ENCODE peak calls at places on chromosome 12, in nine cellular contexts. A is BJ; T is naive thymus-derived CD4-positive, alpha-beta T cell; C is lower lobe of right lung; F is transverse colon; N is fibroblast of pulmonary artery; W is cardiac fibroblast; K is uterus; S is Panc1. V is an unnamed sample.

GRCh38 chr12:78559441-78559840 is 305.1 kb upstream of the SYT1 start:
- DNase-seq in A (no peak), K (no peak), W (no peak), N (no peak), T (no peak), F (no peak), C (no peak), S (no peak), V (no peak)

GRCh38 chr12:85572956-85573355 is 263.3 kb downstream of the RASSF9 start:
- DNase-seq in T (no peak), F (no peak), N (no peak), C (no peak), W (no peak), S (no peak), A (no peak), K (no peak), V (no peak)

GRCh38 chr12:49939307-49939706 is 11.2 kb upstream of the AQP2 start:
- DNase-seq in W (no peak), A (no peak), T (no peak), F (no peak), N (no peak), C (no peak), S (no peak), K (no peak), V (no peak)

GRCh38 chr12:82687020-82687951 is 580 bp downstream of the TMTC2 start:
- DNase-seq in N (peak), K (peak), T (peak), S (no peak), F (peak), C (peak), W (peak), A (no peak), V (no peak)

GRCh38 chr12:112307219-112308062 is 74.8 kb downstream of the HECTD4 start:
- DNase-seq in F (no peak), C (no peak), S (no peak), A (no peak), T (no peak), W (peak), K (no peak), N (peak), V (no peak)

GRCh38 chr12:6945613-6946012 is 1.8 kb downstream of the C12orf57 start:
- DNase-seq in A (no peak), T (no peak), K (no peak), N (no peak), C (peak), F (no peak), S (no peak), W (no peak), V (no peak)

GRCh38 chr12:109716512-109717389 is 3.1 kb downstream of the FAM222A start:
- DNase-seq in F (peak), W (peak), A (no peak), S (no peak), K (no peak), C (no peak), N (no peak), T (no peak), V (no peak)

GRCh38 chr12:292186-292585 is 29.6 kb upstream of the SLC6A13 start:
- DNase-seq in S (no peak), A (no peak), C (no peak), T (no peak), K (no peak), W (no peak), F (no peak), N (no peak), V (no peak)

DNA sequence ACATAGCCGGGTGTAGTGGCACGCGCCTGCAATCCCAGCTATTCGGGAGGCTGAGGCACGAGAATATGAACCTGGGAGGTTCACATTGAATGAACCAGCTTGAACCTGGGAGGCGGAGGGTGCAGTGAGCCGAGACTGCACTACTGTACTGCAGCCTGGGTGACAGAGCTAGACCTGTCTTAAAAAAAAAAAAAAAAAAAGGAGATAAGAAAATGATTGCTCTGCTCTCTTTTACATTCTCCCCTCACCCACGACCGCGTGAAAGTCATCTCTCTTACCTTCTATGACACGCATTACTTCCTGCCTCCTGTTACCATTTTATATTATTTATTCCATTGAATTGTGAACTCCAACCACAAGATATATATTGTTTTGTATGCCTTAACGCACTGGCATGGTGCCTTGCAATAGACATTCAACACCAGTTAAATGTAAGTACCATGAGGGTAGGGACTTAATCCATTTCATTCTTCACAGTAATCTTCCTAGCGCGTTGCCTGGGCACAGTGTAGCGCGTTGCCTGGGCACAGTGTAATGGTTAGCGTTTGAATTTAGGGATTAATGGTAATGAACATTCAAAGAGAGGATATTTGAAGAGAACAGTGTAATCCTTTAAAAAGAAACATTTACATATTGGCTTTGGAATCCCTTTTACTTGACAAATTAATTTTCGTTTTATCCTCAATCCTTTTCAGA is 2.7 kb downstream of the RAP1B start:
- DNase-seq in W (no peak), T (peak), S (no peak), N (no peak), F (no peak), A (no peak), C (no peak), K (no peak), V (no peak)
- H3K4me3 ChIP-seq in W (peak), T (peak), S (peak), N (peak), F (peak), A (peak), C (peak), K (no peak), V (no peak)

GRCh38 chr12:12784911-12785814 is at the start of gene APOLD1:
- DNase-seq in T (no peak), C (no peak), A (no peak), F (no peak), S (no peak), W (peak), N (peak), K (peak), V (peak)
- H3K4me3 ChIP-seq in T (peak), C (peak), A (peak), F (peak), S (peak), W (peak), N (peak), K (peak), V (peak)

DNA sequence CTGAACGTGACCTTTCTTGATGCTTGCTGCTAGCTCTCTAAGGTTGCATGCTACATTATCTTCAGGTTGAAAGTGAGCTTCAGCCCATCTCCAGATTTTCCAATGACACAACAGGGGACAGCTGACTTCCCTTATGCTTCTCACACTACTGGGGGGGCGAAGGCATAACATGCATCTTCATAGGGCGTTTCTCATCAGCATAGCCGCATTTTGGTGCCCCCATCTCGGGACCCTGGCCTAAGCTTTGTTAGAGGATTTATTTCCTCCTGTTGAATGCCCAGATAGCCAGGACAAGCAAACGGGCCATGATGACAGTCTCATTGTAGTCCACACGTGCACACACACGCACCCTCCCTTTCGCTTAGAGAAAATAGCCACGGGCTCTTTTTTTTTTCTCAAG is 30.7 kb downstream of the SSPN start:
- DNase-seq in W (no peak), A (no peak), K (no peak), S (no peak), N (no peak), C (no peak), T (no peak), F (no peak), V (no peak)
- H3K4me3 ChIP-seq in W (no peak), A (no peak), K (no peak), S (peak), N (no peak), C (peak), T (no peak), F (no peak), V (no peak)

GRCh38 chr12:57763881-57764661 is 2.8 kb downstream of the CYP27B1 start:
- DNase-seq in K (no peak), F (no peak), C (no peak), T (no peak), A (no peak), N (no peak), W (no peak), S (no peak), V (no peak)

GRCh38 chr12:57766464-57767311 is at the start of gene CYP27B1:
- DNase-seq in A (no peak), C (peak), N (peak), S (no peak), T (no peak), F (no peak), W (no peak), K (no peak), V (no peak)

GRCh38 chr12:57765698-57766463 is 997 bp downstream of the CYP27B1 start:
- DNase-seq in C (no peak), F (no peak), S (no peak), W (no peak), N (no peak), K (no peak), T (no peak), A (no peak), V (no peak)

GRCh38 chr12:57764662-57765002 is 2.2 kb downstream of the CYP27B1 start:
- DNase-seq in F (no peak), K (no peak), T (no peak), W (no peak), N (no peak), A (no peak), C (no peak), S (no peak), V (no peak)

DNA sequence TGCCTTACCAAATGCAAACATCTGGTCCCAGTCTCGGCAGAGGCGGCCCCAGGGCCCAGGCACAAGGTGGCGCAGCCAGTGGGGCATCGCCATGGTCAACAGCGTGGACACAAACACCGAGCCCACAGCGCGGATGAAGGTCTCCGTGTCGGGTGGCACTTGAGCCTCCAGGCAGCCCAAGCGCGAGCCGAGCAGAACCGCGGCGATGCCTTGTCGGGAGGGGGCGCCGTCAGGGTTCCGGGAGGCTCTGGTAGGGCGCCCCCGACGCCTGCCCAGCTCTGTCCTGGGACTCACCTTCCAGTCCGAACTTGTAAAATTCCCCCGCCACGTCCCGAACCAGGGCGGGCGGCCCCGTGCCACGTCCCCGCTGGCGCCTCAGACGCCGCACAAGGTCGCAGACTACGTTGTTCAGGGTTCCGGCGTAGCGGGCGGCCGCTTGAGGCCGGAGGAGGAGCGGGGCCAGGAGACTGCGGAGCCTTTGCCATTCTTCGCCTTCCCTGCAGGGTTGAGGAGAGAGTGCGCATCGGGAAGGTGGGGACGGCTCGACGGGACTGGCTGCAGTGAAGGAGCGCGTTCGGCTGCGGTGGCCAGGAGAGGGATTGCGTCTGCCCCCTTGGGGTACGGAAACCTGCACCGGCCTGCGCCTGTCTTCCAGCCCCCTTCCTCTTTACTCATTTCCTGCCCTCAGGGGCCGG is 1.7 kb downstream of the CYP27B1 start:
- DNase-seq in S (no peak), C (peak), A (no peak), T (peak), K (no peak), F (peak), W (peak), N (peak), V (no peak)
- H3K4me3 ChIP-seq in S (peak), C (peak), A (peak), T (peak), K (no peak), F (peak), W (peak), N (peak), V (peak)

DNA sequence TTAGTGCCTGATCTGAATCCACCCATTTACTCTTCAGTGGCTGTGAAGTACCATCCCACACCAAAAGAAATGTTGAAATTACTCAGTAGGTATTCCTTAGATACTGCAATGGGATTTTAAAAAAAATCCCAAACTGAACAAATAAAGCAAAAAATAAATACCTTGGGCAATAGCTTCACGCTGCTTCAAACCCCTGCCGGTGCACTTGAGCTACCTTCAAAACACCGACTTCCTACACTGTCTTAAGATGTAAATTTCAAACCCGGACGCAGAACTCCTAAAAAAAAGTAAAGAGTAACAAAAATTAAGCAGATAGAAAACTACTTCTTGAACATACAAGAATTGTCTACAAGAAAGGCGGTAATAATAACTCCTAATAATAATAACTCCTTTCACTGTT is 677 bp downstream of the ABCC9 start:
- DNase-seq in N (no peak), F (no peak), K (no peak), S (no peak), T (no peak), W (no peak), C (no peak), A (no peak), V (no peak)
- H3K4me3 ChIP-seq in N (peak), F (peak), K (peak), S (no peak), T (peak), W (peak), C (peak), A (peak), V (peak)

GRCh38 chr12:122523280-122523679 is 3.5 kb downstream of the RSRC2 start:
- DNase-seq in C (no peak), W (peak), T (no peak), A (no peak), S (no peak), N (peak), K (no peak), F (no peak), V (no peak)
- H3K4me3 ChIP-seq in C (peak), W (peak), T (no peak), A (peak), S (peak), N (peak), K (no peak), F (no peak), V (peak)

GRCh38 chr12:108649668-108650067 is 16.0 kb upstream of the SELPLG start:
- DNase-seq in A (peak), W (peak), F (no peak), N (peak), T (no peak), C (no peak), K (no peak), S (no peak), V (peak)
- H3K4me3 ChIP-seq in A (no peak), W (no peak), F (no peak), N (no peak), T (no peak), C (no peak), K (no peak), S (no peak), V (no peak)

DNA sequence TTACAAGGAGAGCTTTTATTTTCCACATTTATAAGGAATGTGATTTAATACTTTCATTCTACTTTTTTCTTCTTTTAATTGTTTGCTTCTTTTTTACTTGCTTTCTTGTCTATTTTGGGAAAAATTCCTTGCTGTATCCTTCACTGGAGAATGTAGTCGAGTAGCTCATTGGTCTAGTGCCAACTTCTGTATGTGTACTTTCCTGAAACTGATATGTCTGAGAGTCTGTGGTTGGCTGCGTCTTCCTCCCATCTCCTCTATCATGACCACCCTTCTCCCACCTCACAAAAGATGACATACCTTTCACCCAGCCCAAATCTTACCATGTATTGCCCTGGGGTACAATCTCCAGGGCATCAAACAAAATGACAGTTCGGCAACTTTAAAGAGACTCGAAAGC is 51.9 kb downstream of the MSRB3 start:
- DNase-seq in K (no peak), F (no peak), C (no peak), S (no peak), A (no peak), T (no peak), W (peak), N (peak), V (no peak)
- H3K4me3 ChIP-seq in K (no peak), F (no peak), C (no peak), S (no peak), A (no peak), T (no peak), W (no peak), N (no peak), V (no peak)

GRCh38 chr12:68933564-68933893 is 558 bp upstream of the CPM start:
- DNase-seq in F (no peak), A (no peak), W (no peak), K (no peak), T (no peak), S (no peak), C (no peak), N (no peak), V (no peak)

GRCh38 chr12:68932123-68932700 is 759 bp downstream of the CPM start:
- DNase-seq in F (peak), K (no peak), N (no peak), T (no peak), S (no peak), W (no peak), A (no peak), C (no peak), V (no peak)

GRCh38 chr12:68934392-68934791 is 1.4 kb upstream of the CPM start:
- DNase-seq in K (no peak), F (no peak), C (no peak), A (no peak), W (no peak), T (no peak), N (no peak), S (no peak), V (no peak)

GRCh38 chr12:68932701-68933563 is at the start of gene CPM:
- DNase-seq in K (peak), C (peak), W (peak), T (peak), F (peak), A (no peak), S (no peak), N (peak), V (peak)

GRCh38 chr12:68930178-68930577 is 2.8 kb downstream of the CPM start:
- DNase-seq in S (no peak), F (no peak), K (no peak), W (no peak), A (no peak), T (no peak), C (no peak), N (no peak), V (no peak)
- H3K4me3 ChIP-seq in S (no peak), F (no peak), K (no peak), W (no peak), A (no peak), T (no peak), C (peak), N (no peak), V (no peak)

GRCh38 chr12:122527478-122527944 is 462 bp downstream of the KNTC1 start:
- DNase-seq in F (peak), C (no peak), K (no peak), T (peak), A (no peak), S (no peak), W (peak), N (no peak), V (no peak)

GRCh38 chr12:122523846-122524718 is 2.7 kb downstream of the RSRC2 start:
- DNase-seq in F (no peak), A (no peak), N (no peak), K (no peak), C (no peak), W (no peak), T (no peak), S (no peak), V (no peak)

GRCh38 chr12:122526683-122527477 is at the start of the genes KNTC1 and RSRC2:
- DNase-seq in W (peak), A (peak), K (peak), C (peak), N (peak), F (peak), S (peak), T (peak), V (peak)

GRCh38 chr12:122528992-122529391 is 1.9 kb downstream of the KNTC1 start:
- DNase-seq in F (no peak), K (no peak), C (no peak), W (no peak), A (no peak), T (no peak), N (no peak), S (no peak), V (no peak)

DNA sequence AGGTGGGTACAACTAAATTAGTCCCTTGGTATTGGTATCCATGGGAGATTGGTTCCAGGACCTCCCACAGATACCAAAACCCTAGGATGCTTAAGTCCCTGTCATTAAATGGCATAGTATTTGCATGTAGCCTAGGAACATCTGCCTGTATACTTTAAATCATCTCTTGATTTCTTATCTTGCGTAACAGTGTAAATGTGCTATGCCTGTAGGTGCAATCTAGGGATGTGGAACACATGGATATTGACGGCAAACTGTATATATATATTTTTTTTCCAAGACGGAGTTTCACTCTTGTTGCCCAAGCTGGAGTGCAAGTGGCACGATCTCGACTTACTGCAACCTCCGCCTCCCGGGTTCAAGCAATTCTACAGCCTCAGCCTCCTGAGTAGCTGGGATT is 1.5 kb downstream of the KNTC1 start:
- DNase-seq in A (no peak), F (no peak), C (no peak), S (no peak), W (no peak), N (no peak), K (no peak), T (no peak), V (no peak)
- H3K4me3 ChIP-seq in A (no peak), F (no peak), C (no peak), S (peak), W (no peak), N (no peak), K (no peak), T (no peak), V (no peak)